ENCODE peak calls at places on chromosome 19, in ten cellular contexts. R is pancreas, N is A673, F is uterus, Z is lower leg skin, Q is heart left ventricle, U is fibroblast of pulmonary artery, K is choroid plexus epithelial cell, D is keratinocyte, G is small intestine. Y is an unnamed sample.

GRCh38 chr19:44164673-44165512 is at the start of gene ZNF226:
- DNase-seq in R (peak; percentile 90), N (peak; percentile 98), F (peak; percentile 79), Z (peak; percentile 95), Q (peak; percentile 88), U (peak; percentile 99), K (peak; percentile 100), D (peak; percentile 90), G (peak; percentile 99), Y (peak; percentile 79)

GRCh38 chr19:39543477-39543857 is 3.5 kb upstream of the EID2 start:
- DNase-seq in R (no peak), N (no peak), F (no peak), Z (no peak), Q (no peak), U (no peak), K (no peak), D (peak; percentile 92), G (no peak), Y (no peak)

GRCh38 chr19:40620161-40620485 is 19.0 kb downstream of the LTBP4 start:
- DNase-seq in R (no peak), N (no peak), F (no peak), Z (no peak), Q (no peak), U (no peak), K (no peak), D (no peak), G (no peak), Y (no peak)

GRCh38 chr19:18860302-18860700 is 28.5 kb downstream of the UPF1 start:
- DNase-seq in R (no peak), N (no peak), F (no peak), Z (no peak), Q (no peak), U (no peak), K (no peak), D (no peak), G (no peak), Y (no peak)

GRCh38 chr19:38843175-38843758 is 6.5 kb downstream of the HNRNPL start:
- DNase-seq in R (peak; percentile 70), N (no peak), F (no peak), Z (no peak), Q (no peak), U (no peak), K (no peak), D (no peak), G (no peak), Y (peak; percentile 20)

GRCh38 chr19:28305513-28305912 is 907.4 kb downstream of the UQCRFS1 start:
- DNase-seq in R (no peak), N (no peak), F (no peak), Z (peak; percentile 32), Q (no peak), U (no peak), K (no peak), D (no peak), G (no peak), Y (no peak)

GRCh38 chr19:54451331-54451871 is 2.4 kb downstream of the LENG8 start:
- DNase-seq in R (peak; percentile 78), N (no peak), F (no peak), Z (peak; percentile 79), Q (no peak), U (no peak), K (peak; percentile 57), D (no peak), G (no peak), Y (no peak)

GRCh38 chr19:44819246-44819832 is 10.4 kb downstream of the BCAM start:
- DNase-seq in R (peak; percentile 64), N (no peak), F (no peak), Z (no peak), Q (no peak), U (no peak), K (no peak), D (no peak), G (no peak), Y (no peak)

GRCh38 chr19:50844296-50844935 is 10.3 kb upstream of the KLK3 start:
- DNase-seq in R (no peak), N (no peak), F (no peak), Z (peak; percentile 59), Q (no peak), U (no peak), K (no peak), D (no peak), G (no peak), Y (no peak)

GRCh38 chr19:13908674-13909073 is 2.7 kb downstream of the CC2D1A start:
- DNase-seq in R (no peak), N (no peak), F (no peak), Z (no peak), Q (no peak), U (no peak), K (no peak), D (no peak), G (no peak), Y (no peak)

GRCh38 chr19:46460981-46461380 is 10.4 kb downstream of the PNMA8A start:
- DNase-seq in R (no peak), N (no peak), F (no peak), Z (no peak), Q (no peak), U (no peak), K (no peak), D (peak; percentile 65), G (no peak), Y (no peak)

GRCh38 chr19:15563325-15563794 is 51.7 kb upstream of the CYP4F8 start:
- DNase-seq in R (peak; percentile 81), N (peak; percentile 67), F (no peak), Z (no peak), Q (peak; percentile 74), U (no peak), K (peak; percentile 53), D (no peak), G (peak; percentile 66), Y (no peak)

GRCh38 chr19:18287836-18288772 is 6.7 kb upstream of the JUND start:
- DNase-seq in R (peak; percentile 51), N (peak; percentile 51), F (no peak), Z (no peak), Q (no peak), U (no peak), K (peak; percentile 78), D (no peak), G (no peak), Y (peak; percentile 96)

GRCh38 chr19:10421981-10422461 is 1.7 kb downstream of the PDE4A start:
- DNase-seq in R (no peak), N (peak; percentile 53), F (no peak), Z (no peak), Q (no peak), U (no peak), K (no peak), D (no peak), G (no peak), Y (peak; percentile 25)

GRCh38 chr19:53328967-53329366 is 4.6 kb upstream of the ZNF845 start:
- DNase-seq in R (no peak), N (no peak), F (peak; percentile 70), Z (peak; percentile 82), Q (peak; percentile 76), U (peak; percentile 17), K (peak; percentile 5), D (no peak), G (no peak), Y (peak; percentile 55)

GRCh38 chr19:14540741-14541525 is 11.5 kb downstream of the TECR start:
- DNase-seq in R (no peak), N (no peak), F (no peak), Z (no peak), Q (no peak), U (no peak), K (no peak), D (no peak), G (no peak), Y (no peak)

GRCh38 chr19:11151181-11151580 is 4.4 kb downstream of the SPC24 start:
- DNase-seq in R (no peak), N (no peak), F (no peak), Z (no peak), Q (no peak), U (no peak), K (peak; percentile 90), D (no peak), G (no peak), Y (no peak)

GRCh38 chr19:45293682-45294081 is 29.0 kb downstream of the CKM start:
- DNase-seq in R (no peak), N (no peak), F (no peak), Z (no peak), Q (no peak), U (no peak), K (no peak), D (no peak), G (no peak), Y (no peak)

GRCh38 chr19:28332351-28332750 is 880.6 kb downstream of the UQCRFS1 start:
- DNase-seq in R (no peak), N (no peak), F (no peak), Z (no peak), Q (no peak), U (no peak), K (no peak), D (no peak), G (no peak), Y (no peak)

GRCh38 chr19:34364462-34364829 is 550 bp upstream of the GPI start:
- DNase-seq in R (no peak), N (no peak), F (no peak), Z (no peak), Q (no peak), U (no peak), K (peak; percentile 24), D (no peak), G (no peak), Y (no peak)
- H3K4me3 ChIP-seq in R (no peak overlapping the region), N (peak overlapping the region; percentile 100), F (peak overlapping the region; percentile 75), Z (peak overlapping the region; percentile 95), Q (peak overlapping the region; percentile 85), U (peak overlapping the region; percentile 67), K (peak overlapping the region; percentile 78), D (peak overlapping the region; percentile 62), G (peak overlapping the region; percentile 96), Y (peak overlapping the region; percentile 88)

GRCh38 chr19:862529-863304 is 3.3 kb downstream of the CFD start:
- DNase-seq in R (peak; percentile 88), N (peak; percentile 88), F (peak; percentile 62), Z (peak; percentile 94), Q (peak; percentile 83), U (peak; percentile 35), K (peak; percentile 54), D (no peak), G (peak; percentile 60), Y (peak; percentile 96)
- H3K4me3 ChIP-seq in R (no peak overlapping the region), N (peak overlapping the region; percentile 30), F (no peak overlapping the region), Z (no peak overlapping the region), Q (no peak overlapping the region), U (no peak overlapping the region), K (no peak overlapping the region), D (no peak overlapping the region), G (no peak overlapping the region), Y (peak overlapping the region; percentile 50)

DNA sequence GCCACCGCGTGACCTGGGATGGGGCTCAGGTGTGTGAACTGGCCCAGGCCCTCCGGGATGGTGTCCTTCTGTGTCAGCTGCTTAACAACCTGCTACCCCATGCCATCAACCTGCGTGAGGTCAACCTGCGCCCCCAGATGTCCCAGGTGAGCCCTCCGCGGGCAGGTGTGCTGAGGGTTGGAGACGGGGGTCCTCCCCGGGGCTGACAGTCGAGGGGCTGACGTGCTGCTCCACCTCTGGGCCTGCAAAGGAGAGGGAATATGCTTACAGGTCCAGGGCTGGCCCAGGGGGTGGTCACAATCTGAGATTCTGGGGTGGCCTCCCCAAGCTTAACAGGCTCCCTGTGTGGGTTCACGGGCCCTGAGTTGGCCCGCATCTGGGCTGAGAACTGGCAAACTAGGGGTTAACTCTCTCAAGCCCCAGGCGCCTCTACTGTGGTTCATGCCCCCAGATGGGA is 386 bp downstream of the VAV1 start:
- DNase-seq in R (no peak), N (no peak), F (no peak), Z (no peak), Q (no peak), U (no peak), K (no peak), D (no peak), G (no peak), Y (no peak)
- H3K4me3 ChIP-seq in R (peak overlapping the region; percentile 10), N (peak overlapping the region; percentile 92), F (peak overlapping the region; percentile 7), Z (peak overlapping the region; percentile 22), Q (peak overlapping the region; percentile 47), U (no peak overlapping the region), K (no peak overlapping the region), D (no peak overlapping the region), G (peak overlapping the region; percentile 40), Y (no peak overlapping the region)

GRCh38 chr19:41872384-41872774 is 4.7 kb upstream of the CD79A start:
- DNase-seq in R (no peak), N (no peak), F (no peak), Z (no peak), Q (no peak), U (no peak), K (no peak), D (no peak), G (no peak), Y (peak; percentile 27)
- H3K4me3 ChIP-seq in R (no peak overlapping the region), N (no peak overlapping the region), F (no peak overlapping the region), Z (no peak overlapping the region), Q (no peak overlapping the region), U (no peak overlapping the region), K (no peak overlapping the region), D (no peak overlapping the region), G (no peak overlapping the region), Y (no peak overlapping the region)